ENCODE peak calls at places on chromosomes 1 and 21, in four cellular contexts. One of them, this sample, is unnamed.
A peak's percentile ranks its signal among the peaks of the same experiment; 100 is the strongest.

GRCh38 chr1:8653878-8654277 is 163.6 kb downstream of the RERE start:
- ATAC-seq in upper lobe of left lung: no peak
- ATAC-seq in Panc1: peak; percentile 52
- ATAC-seq in GM12878: peak; percentile 50
- ATAC-seq in this sample: no peak

GRCh38 chr1:232784794-232785193 is 20.4 kb upstream of the MAP10 start:
- ATAC-seq in upper lobe of left lung: no peak
- ATAC-seq in Panc1: no peak
- ATAC-seq in GM12878: no peak
- ATAC-seq in this sample: no peak

GRCh38 chr1:182149411-182149965 is 88.0 kb upstream of the ZNF648 start:
- ATAC-seq in GM12878: peak; percentile 29
- ATAC-seq in upper lobe of left lung: peak; percentile 88
- ATAC-seq in Panc1: no peak
- ATAC-seq in this sample: peak; percentile 70

GRCh38 chr1:41902669-41903068 is 16.1 kb downstream of the HIVEP3 start:
- ATAC-seq in upper lobe of left lung: peak; percentile 15
- ATAC-seq in Panc1: no peak
- ATAC-seq in GM12878: no peak
- ATAC-seq in this sample: no peak

GRCh38 chr1:241586905-241587532 is 53.1 kb downstream of the CHML start:
- ATAC-seq in GM12878: no peak
- ATAC-seq in Panc1: no peak
- ATAC-seq in upper lobe of left lung: no peak
- ATAC-seq in this sample: no peak

GRCh38 chr1:119631433-119632102 is 16.5 kb downstream of the ZNF697 start:
- ATAC-seq in Panc1: no peak
- ATAC-seq in upper lobe of left lung: peak; percentile 95
- ATAC-seq in GM12878: no peak
- ATAC-seq in this sample: peak; percentile 88

GRCh38 chr1:13507075-13507474 is 6.7 kb downstream of the LRRC38 start:
- ATAC-seq in GM12878: no peak
- ATAC-seq in upper lobe of left lung: no peak
- ATAC-seq in Panc1: no peak
- ATAC-seq in this sample: no peak

GRCh38 chr1:24901791-24902470 is 28.1 kb downstream of the RUNX3 start:
- ATAC-seq in Panc1: no peak
- ATAC-seq in GM12878: no peak
- ATAC-seq in upper lobe of left lung: no peak
- ATAC-seq in this sample: no peak

GRCh38 chr1:1230656-1231399 is 973 bp downstream of the SDF4 start:
- ATAC-seq in GM12878: peak; percentile 15
- ATAC-seq in upper lobe of left lung: no peak
- ATAC-seq in Panc1: peak; percentile 13
- ATAC-seq in this sample: no peak

GRCh38 chr1:241532864-241533263 is 686 bp downstream of the KMO start:
- ATAC-seq in Panc1: no peak
- ATAC-seq in GM12878: peak; percentile 81
- ATAC-seq in upper lobe of left lung: peak; percentile 49
- ATAC-seq in this sample: no peak

GRCh38 chr1:230870916-230871315 is 2.6 kb upstream of the C1orf198 start:
- ATAC-seq in Panc1: no peak
- ATAC-seq in upper lobe of left lung: no peak
- ATAC-seq in GM12878: no peak
- ATAC-seq in this sample: no peak

GRCh38 chr1:196090226-196090625 is 518.0 kb downstream of the KCNT2 start:
- ATAC-seq in Panc1: no peak
- ATAC-seq in upper lobe of left lung: no peak
- ATAC-seq in GM12878: no peak
- ATAC-seq in this sample: no peak

GRCh38 chr1:38608202-38608864 is 251.2 kb downstream of the RRAGC start:
- ATAC-seq in Panc1: no peak
- ATAC-seq in upper lobe of left lung: no peak
- ATAC-seq in GM12878: peak; percentile 53
- ATAC-seq in this sample: no peak

GRCh38 chr1:110433803-110434202 is 17.1 kb upstream of the PROK1 start:
- ATAC-seq in Panc1: peak; percentile 79
- ATAC-seq in upper lobe of left lung: peak; percentile 77
- ATAC-seq in GM12878: peak; percentile 74
- ATAC-seq in this sample: peak; percentile 58

GRCh38 chr1:58749646-58750045 is 34.2 kb downstream of the JUN start:
- ATAC-seq in upper lobe of left lung: no peak
- ATAC-seq in GM12878: no peak
- ATAC-seq in Panc1: no peak
- ATAC-seq in this sample: no peak

GRCh38 chr1:241716915-241717651 is 65.0 kb downstream of the WDR64 start:
- ATAC-seq in Panc1: no peak
- ATAC-seq in upper lobe of left lung: no peak
- ATAC-seq in GM12878: no peak
- ATAC-seq in this sample: no peak

GRCh38 chr1:119416006-119416640 is 1.2 kb downstream of the HSD3B2 start:
- ATAC-seq in upper lobe of left lung: no peak
- ATAC-seq in GM12878: no peak
- ATAC-seq in Panc1: no peak
- ATAC-seq in this sample: no peak

GRCh38 chr1:38097256-38097655 is 50.7 kb upstream of the POU3F1 start:
- ATAC-seq in upper lobe of left lung: no peak
- ATAC-seq in Panc1: no peak
- ATAC-seq in GM12878: no peak
- ATAC-seq in this sample: no peak

GRCh38 chr21:45555557-45556301 is 13.5 kb upstream of the SLC19A1 start:
- ATAC-seq in Panc1: peak; percentile 91
- ATAC-seq in GM12878: peak; percentile 92
- ATAC-seq in upper lobe of left lung: peak; percentile 81
- ATAC-seq in this sample: peak; percentile 89

GRCh38 chr1:236673284-236673919 is 12.9 kb upstream of the ACTN2 start:
- ATAC-seq in upper lobe of left lung: peak; percentile 79
- ATAC-seq in Panc1: no peak
- ATAC-seq in GM12878: no peak
- ATAC-seq in this sample: peak; percentile 85

GRCh38 chr21:42578761-42579415 is 65.2 kb downstream of the SLC37A1 start:
- ATAC-seq in upper lobe of left lung: no peak
- ATAC-seq in GM12878: no peak
- ATAC-seq in Panc1: no peak
- ATAC-seq in this sample: no peak

GRCh38 chr1:178684542-178685000 is 40.5 kb upstream of the RALGPS2 start:
- ATAC-seq in upper lobe of left lung: peak; percentile 72
- ATAC-seq in GM12878: peak; percentile 81
- ATAC-seq in Panc1: no peak
- ATAC-seq in this sample: peak; percentile 65

GRCh38 chr1:229716692-229717091 is 90.6 kb downstream of the URB2 start:
- ATAC-seq in Panc1: peak; percentile 69
- ATAC-seq in GM12878: no peak
- ATAC-seq in upper lobe of left lung: no peak
- ATAC-seq in this sample: no peak

GRCh38 chr1:243842154-243842553 is 7.9 kb downstream of the AKT3 start:
- ATAC-seq in upper lobe of left lung: peak; percentile 56
- ATAC-seq in GM12878: no peak
- ATAC-seq in Panc1: no peak
- ATAC-seq in this sample: no peak

GRCh38 chr1:176073524-176074157 is 133.4 kb downstream of the COP1 start:
- ATAC-seq in GM12878: peak; percentile 91
- ATAC-seq in upper lobe of left lung: peak; percentile 48
- ATAC-seq in Panc1: peak; percentile 89
- ATAC-seq in this sample: no peak

GRCh38 chr1:186055846-186056245 is 319.2 kb downstream of the TPR start:
- ATAC-seq in Panc1: no peak
- ATAC-seq in upper lobe of left lung: no peak
- ATAC-seq in GM12878: no peak
- ATAC-seq in this sample: no peak

GRCh38 chr1:2074316-2074855 is 24.2 kb downstream of the PRKCZ start:
- ATAC-seq in GM12878: no peak
- ATAC-seq in Panc1: no peak
- ATAC-seq in upper lobe of left lung: no peak
- ATAC-seq in this sample: no peak

GRCh38 chr1:165426745-165427144 is 18.2 kb downstream of the RXRG start:
- ATAC-seq in Panc1: no peak
- ATAC-seq in upper lobe of left lung: no peak
- ATAC-seq in GM12878: no peak
- ATAC-seq in this sample: no peak

GRCh38 chr1:31855038-31855845 is 39.4 kb upstream of the SPOCD1 start:
- ATAC-seq in Panc1: no peak
- ATAC-seq in GM12878: no peak
- ATAC-seq in upper lobe of left lung: no peak
- ATAC-seq in this sample: no peak

GRCh38 chr1:218887141-218887925 is 286.3 kb upstream of the LYPLAL1 start:
- ATAC-seq in GM12878: no peak
- ATAC-seq in upper lobe of left lung: no peak
- ATAC-seq in Panc1: peak; percentile 53
- ATAC-seq in this sample: no peak

DNA sequence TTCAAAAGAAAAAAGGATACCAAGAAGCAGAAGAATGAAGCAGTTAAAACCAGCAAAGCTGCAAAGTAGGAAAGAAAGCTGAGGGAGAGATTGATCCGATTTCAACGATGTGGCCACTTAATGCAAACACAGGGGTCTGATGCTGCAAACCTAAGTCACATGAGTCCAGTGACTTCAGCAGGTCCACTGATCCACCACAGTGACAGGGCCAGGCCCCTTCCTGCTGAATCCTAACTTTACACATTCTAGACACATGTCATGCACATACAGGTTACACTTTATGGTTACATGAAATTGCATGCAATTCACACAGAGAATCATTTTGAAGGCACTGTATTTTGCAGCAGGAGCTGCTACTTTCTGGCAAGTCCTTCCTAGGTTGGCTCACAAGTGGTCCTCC is 59.0 kb upstream of the LBR start:
- ATAC-seq in Panc1: no peak
- ATAC-seq in GM12878: no peak
- ATAC-seq in upper lobe of left lung: no peak
- ATAC-seq in this sample: no peak
- TF ChIP-seq CTCF in Panc1: no peak
- TF ChIP-seq CTCF in GM12878: no peak
- TF ChIP-seq CTCF in upper lobe of left lung: no peak
- TF ChIP-seq CTCF in this sample: no peak

GRCh38 chr21:34806423-34806822 is 137.6 kb downstream of the CLIC6 start:
- ATAC-seq in Panc1: no peak
- ATAC-seq in upper lobe of left lung: no peak
- ATAC-seq in GM12878: no peak
- ATAC-seq in this sample: no peak

GRCh38 chr21:34805157-34805556 is 136.4 kb downstream of the CLIC6 start:
- ATAC-seq in GM12878: no peak
- ATAC-seq in upper lobe of left lung: no peak
- ATAC-seq in Panc1: no peak
- ATAC-seq in this sample: no peak

GRCh38 chr21:34807881-34808568 is 139.2 kb downstream of the CLIC6 start:
- ATAC-seq in Panc1: peak; percentile 67
- ATAC-seq in GM12878: peak; percentile 55
- ATAC-seq in upper lobe of left lung: peak; percentile 74
- ATAC-seq in this sample: peak; percentile 68

GRCh38 chr21:34808569-34809204 is 139.9 kb downstream of the CLIC6 start:
- ATAC-seq in GM12878: peak; percentile 23
- ATAC-seq in upper lobe of left lung: peak; percentile 43
- ATAC-seq in Panc1: no peak
- ATAC-seq in this sample: no peak

GRCh38 chr21:34807146-34807880 is 138.5 kb downstream of the CLIC6 start:
- ATAC-seq in upper lobe of left lung: peak; percentile 72
- ATAC-seq in GM12878: peak; percentile 85
- ATAC-seq in Panc1: peak; percentile 92
- ATAC-seq in this sample: peak; percentile 48
- TF ChIP-seq POLR2AphosphoS5 in upper lobe of left lung: peak; percentile 35
- TF ChIP-seq POLR2AphosphoS5 in GM12878: no peak
- TF ChIP-seq POLR2AphosphoS5 in Panc1: no peak
- TF ChIP-seq POLR2AphosphoS5 in this sample: no peak

DNA sequence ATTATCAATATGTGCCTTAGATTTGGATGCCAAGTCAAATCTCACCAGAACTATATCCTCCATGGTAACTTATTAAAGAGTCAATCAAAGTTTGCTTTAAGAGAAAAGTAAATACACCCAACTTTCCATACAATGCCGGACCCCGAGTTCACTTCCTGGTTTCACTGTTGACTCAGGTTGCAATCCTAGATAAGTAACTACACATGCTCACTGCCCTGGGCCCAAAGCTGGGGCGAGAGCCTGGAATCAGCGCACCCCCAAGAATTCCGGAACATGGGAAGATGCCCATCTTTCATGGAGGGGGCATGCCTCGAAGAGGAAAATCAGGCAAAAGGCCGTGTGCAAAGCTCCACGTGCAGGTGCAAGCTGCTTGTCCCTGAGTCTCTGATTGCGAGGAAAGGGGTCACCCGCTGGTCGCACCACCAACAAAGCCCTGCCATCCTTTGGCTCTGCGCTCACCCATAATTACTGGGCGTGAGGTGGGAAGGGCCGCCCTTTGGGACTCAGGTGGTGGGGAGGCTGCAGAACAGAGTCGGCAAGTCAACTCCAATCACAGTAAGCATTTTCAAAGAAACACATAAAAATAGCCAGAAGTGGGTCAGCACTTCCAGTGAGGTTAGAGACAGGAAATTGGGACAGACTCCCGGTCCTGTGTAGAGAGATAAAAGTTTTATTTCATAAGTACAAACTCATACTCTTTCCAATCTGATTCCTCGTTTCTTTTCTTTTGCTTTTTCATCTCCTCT is 167.7 kb downstream of the TOMM20 start:
- ATAC-seq in GM12878: no peak
- ATAC-seq in upper lobe of left lung: no peak
- ATAC-seq in Panc1: no peak
- ATAC-seq in this sample: no peak
- H3K4me3 ChIP-seq in GM12878: no peak overlapping the region
- H3K4me3 ChIP-seq in upper lobe of left lung: no peak overlapping the region
- H3K4me3 ChIP-seq in Panc1: no peak overlapping the region
- H3K4me3 ChIP-seq in this sample: no peak overlapping the region

GRCh38 chr1:220356981-220357850 is 85.0 kb upstream of the RAB3GAP2 start:
- ATAC-seq in upper lobe of left lung: no peak
- ATAC-seq in GM12878: no peak
- ATAC-seq in Panc1: no peak
- ATAC-seq in this sample: no peak

GRCh38 chr1:220347654-220348175 is 75.5 kb upstream of the RAB3GAP2 start:
- ATAC-seq in upper lobe of left lung: no peak
- ATAC-seq in Panc1: no peak
- ATAC-seq in GM12878: no peak
- ATAC-seq in this sample: no peak

DNA sequence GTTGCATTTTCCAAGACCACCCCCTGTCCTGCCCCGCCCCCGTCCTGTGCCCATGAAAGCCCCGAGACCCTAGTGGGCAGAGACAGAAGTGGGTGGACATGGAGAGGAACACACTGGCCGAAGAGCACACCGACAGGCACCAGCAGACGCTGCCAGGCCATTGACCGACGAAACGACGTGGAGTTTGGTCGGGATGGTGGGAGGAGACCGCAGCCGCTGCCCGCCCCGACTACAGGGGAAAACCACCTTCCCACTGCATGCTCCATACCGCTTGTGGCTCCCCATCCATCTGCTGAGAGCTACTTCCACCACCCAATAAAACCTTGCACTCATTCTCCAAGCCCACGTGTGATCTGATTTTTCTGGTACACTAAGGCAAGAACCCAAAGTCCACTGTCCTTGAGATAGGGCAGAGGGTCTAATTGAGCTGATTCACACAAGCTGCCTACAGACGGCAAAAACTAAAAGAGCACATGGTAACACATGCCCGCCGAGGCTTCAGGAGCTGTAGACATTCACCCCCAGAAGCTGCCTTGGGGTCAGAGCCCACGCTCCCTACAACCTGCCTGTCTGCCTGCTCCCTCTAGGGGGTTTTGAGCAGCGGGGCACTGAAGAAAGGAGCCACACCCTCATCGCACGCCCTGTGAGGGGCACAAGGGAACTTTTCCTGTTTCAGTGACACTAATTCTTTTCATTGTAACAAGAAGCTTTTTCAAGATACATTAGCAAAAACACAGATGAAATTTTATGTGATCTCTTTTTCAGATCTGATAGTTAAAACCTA is 81.2 kb upstream of the RAB3GAP2 start:
- ATAC-seq in Panc1: no peak
- ATAC-seq in GM12878: peak; percentile 75
- ATAC-seq in upper lobe of left lung: no peak
- ATAC-seq in this sample: no peak
- TF ChIP-seq CTCF in Panc1: no peak
- TF ChIP-seq CTCF in GM12878: no peak
- TF ChIP-seq CTCF in upper lobe of left lung: no peak
- TF ChIP-seq CTCF in this sample: no peak